ENCODE peak calls at places on chromosomes 4 and X, in five cellular contexts. One of them, this sample, is unnamed. For H3K4me1, the result is how much of the 10 kb centered on the place peaks cover.

GRCh38 chrX:108704839-108705238 is 31.5 kb downstream of the IRS4 start:
- DNase-seq in body of pancreas: no peak
- DNase-seq in colonic mucosa: no peak
- DNase-seq in upper lobe of right lung: no peak
- DNase-seq in keratinocyte: no peak
- DNase-seq in this sample: no peak

GRCh38 chr4:165592386-165592785 is 213.6 kb downstream of the CPE start:
- DNase-seq in colonic mucosa: no peak
- DNase-seq in body of pancreas: no peak
- DNase-seq in upper lobe of right lung: no peak
- DNase-seq in keratinocyte: no peak
- DNase-seq in this sample: peak

GRCh38 chrX:118216488-118216887 is 99.9 kb upstream of the KLHL13 start:
- DNase-seq in upper lobe of right lung: no peak
- DNase-seq in colonic mucosa: peak
- DNase-seq in keratinocyte: no peak
- DNase-seq in body of pancreas: peak
- DNase-seq in this sample: peak

GRCh38 chr4:53861856-53862610 is 202.4 kb downstream of the CHIC2 start:
- DNase-seq in keratinocyte: no peak
- DNase-seq in body of pancreas: no peak
- DNase-seq in colonic mucosa: no peak
- DNase-seq in upper lobe of right lung: no peak
- DNase-seq in this sample: peak

GRCh38 chr4:182593864-182594263 is 323.3 kb downstream of the DCTD start:
- DNase-seq in keratinocyte: no peak
- DNase-seq in upper lobe of right lung: no peak
- DNase-seq in body of pancreas: no peak
- DNase-seq in colonic mucosa: no peak
- DNase-seq in this sample: no peak

GRCh38 chr4:152935138-152935537 is 985 bp upstream of the FHDC1 start:
- DNase-seq in body of pancreas: peak
- DNase-seq in colonic mucosa: peak
- DNase-seq in keratinocyte: peak
- DNase-seq in upper lobe of right lung: no peak
- DNase-seq in this sample: no peak

GRCh38 chrX:52368368-52369055 is at the start of gene XAGE2:
- DNase-seq in body of pancreas: no peak
- DNase-seq in upper lobe of right lung: no peak
- DNase-seq in keratinocyte: no peak
- DNase-seq in colonic mucosa: no peak
- DNase-seq in this sample: no peak

GRCh38 chr4:150004481-150004880 is 73.8 kb upstream of the DCLK2 start:
- DNase-seq in body of pancreas: no peak
- DNase-seq in upper lobe of right lung: no peak
- DNase-seq in keratinocyte: no peak
- DNase-seq in colonic mucosa: no peak
- DNase-seq in this sample: no peak

GRCh38 chr4:3524349-3524748 is 7.9 kb downstream of the LRPAP1 start:
- DNase-seq in colonic mucosa: no peak
- DNase-seq in upper lobe of right lung: peak
- DNase-seq in keratinocyte: no peak
- DNase-seq in body of pancreas: no peak
- DNase-seq in this sample: no peak

GRCh38 chrX:10617964-10618342 is 2.4 kb downstream of the MID1 start:
- DNase-seq in keratinocyte: no peak
- DNase-seq in upper lobe of right lung: no peak
- DNase-seq in colonic mucosa: peak
- DNase-seq in body of pancreas: no peak
- DNase-seq in this sample: peak

GRCh38 chrX:10619311-10620015 is 922 bp downstream of the MID1 start:
- DNase-seq in colonic mucosa: peak
- DNase-seq in keratinocyte: no peak
- DNase-seq in upper lobe of right lung: no peak
- DNase-seq in body of pancreas: no peak
- DNase-seq in this sample: peak

GRCh38 chrX:10620121-10620699 is at the start of gene MID1:
- DNase-seq in colonic mucosa: peak
- DNase-seq in upper lobe of right lung: peak
- DNase-seq in keratinocyte: no peak
- DNase-seq in body of pancreas: peak
- DNase-seq in this sample: peak

GRCh38 chrX:10617186-10617963 is 3.0 kb downstream of the MID1 start:
- DNase-seq in body of pancreas: no peak
- DNase-seq in keratinocyte: no peak
- DNase-seq in colonic mucosa: no peak
- DNase-seq in upper lobe of right lung: no peak
- DNase-seq in this sample: peak

DNA sequence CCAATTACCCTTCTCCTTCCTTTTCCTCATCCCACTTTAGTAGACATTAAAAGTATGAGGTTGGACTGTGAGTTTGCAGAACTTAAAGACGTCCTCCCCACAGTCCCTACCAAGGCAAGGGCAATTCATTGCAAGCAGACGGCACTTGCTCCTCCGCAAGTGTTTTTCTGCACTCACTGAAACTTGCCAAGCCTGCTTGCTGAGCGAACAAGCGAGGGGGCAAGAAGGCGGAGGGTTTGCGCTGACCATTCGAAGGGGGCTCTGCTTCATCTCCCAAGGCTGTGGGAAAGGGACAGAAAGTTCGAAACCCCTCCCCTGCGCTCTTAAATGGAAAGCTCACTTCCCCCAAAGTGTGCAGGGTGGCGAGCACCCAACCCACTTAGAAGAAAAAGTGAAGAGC is 1.5 kb downstream of the MID1 start:
- DNase-seq in keratinocyte: no peak
- DNase-seq in colonic mucosa: no peak
- DNase-seq in body of pancreas: no peak
- DNase-seq in upper lobe of right lung: no peak
- DNase-seq in this sample: peak
- H3K27ac ChIP-seq in keratinocyte: peak
- H3K27ac ChIP-seq in colonic mucosa: peak
- H3K27ac ChIP-seq in body of pancreas: no peak
- H3K27ac ChIP-seq in upper lobe of right lung: peak
- H3K27ac ChIP-seq in this sample: peak

GRCh38 chrX:107677909-107678308 is 49.6 kb downstream of the PRPS1 start:
- DNase-seq in body of pancreas: no peak
- DNase-seq in upper lobe of right lung: no peak
- DNase-seq in keratinocyte: no peak
- DNase-seq in colonic mucosa: no peak
- DNase-seq in this sample: no peak
- H3K4me1 ChIP-seq in body of pancreas: half or more
- H3K4me1 ChIP-seq in upper lobe of right lung: under half
- H3K4me1 ChIP-seq in keratinocyte: under half
- H3K4me1 ChIP-seq in colonic mucosa: under half
- H3K4me1 ChIP-seq in this sample: under half

GRCh38 chr4:118846981-118847380 is 11.1 kb upstream of the SEC24D start:
- DNase-seq in colonic mucosa: no peak
- DNase-seq in body of pancreas: no peak
- DNase-seq in keratinocyte: no peak
- DNase-seq in upper lobe of right lung: no peak
- DNase-seq in this sample: no peak

GRCh38 chr4:118848901-118849300 is 13.0 kb upstream of the SEC24D start:
- DNase-seq in keratinocyte: no peak
- DNase-seq in upper lobe of right lung: no peak
- DNase-seq in colonic mucosa: no peak
- DNase-seq in body of pancreas: no peak
- DNase-seq in this sample: no peak

GRCh38 chr4:118850813-118851173 is 14.9 kb upstream of the SEC24D start:
- DNase-seq in colonic mucosa: no peak
- DNase-seq in upper lobe of right lung: no peak
- DNase-seq in body of pancreas: no peak
- DNase-seq in keratinocyte: no peak
- DNase-seq in this sample: no peak

GRCh38 chr4:118848242-118848641 is 12.3 kb upstream of the SEC24D start:
- DNase-seq in body of pancreas: no peak
- DNase-seq in keratinocyte: no peak
- DNase-seq in upper lobe of right lung: no peak
- DNase-seq in colonic mucosa: no peak
- DNase-seq in this sample: no peak

DNA sequence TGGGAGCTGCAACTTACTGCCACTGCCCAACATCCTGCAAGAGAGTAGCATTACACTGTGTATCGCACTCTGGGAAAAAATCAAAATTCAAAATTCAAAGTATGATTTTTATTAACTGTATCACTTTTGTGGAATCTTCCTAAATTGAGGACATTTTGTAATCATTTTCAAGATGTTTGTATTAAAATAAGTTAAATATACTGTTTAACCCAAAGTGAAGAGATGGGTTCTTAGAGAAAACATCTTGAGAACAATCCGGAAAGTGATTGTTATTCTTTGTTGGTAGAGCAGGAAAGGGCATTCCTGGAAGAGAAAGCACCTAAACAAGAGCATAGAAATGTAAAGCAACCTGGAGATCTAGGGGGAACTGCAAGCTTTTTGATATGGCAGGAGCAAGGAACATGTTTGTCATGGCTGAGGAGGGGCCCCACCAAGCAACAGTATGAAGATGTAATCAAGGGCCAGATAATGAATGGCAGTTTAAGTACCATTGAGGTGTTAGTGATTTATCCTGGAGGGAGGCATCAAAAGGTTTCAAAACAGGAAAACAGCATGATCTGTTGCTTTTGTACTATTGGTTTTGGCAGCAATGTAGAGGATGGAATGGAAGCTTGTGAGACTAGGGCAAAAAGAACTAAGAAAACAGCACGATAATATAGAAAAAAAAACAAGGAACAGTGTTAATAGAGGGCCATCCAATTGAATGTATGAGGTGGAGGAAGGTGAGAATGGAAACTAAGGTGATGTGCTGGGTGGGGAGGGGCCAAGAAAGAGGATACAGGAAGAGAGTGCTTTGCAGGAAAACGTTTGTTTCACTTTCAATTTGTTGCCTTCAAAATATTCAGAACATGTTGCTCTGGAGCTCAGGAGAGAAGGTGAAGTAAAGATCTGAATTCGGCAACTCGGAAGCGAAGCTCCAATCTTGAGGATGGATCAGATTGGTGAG is 14.2 kb upstream of the SEC24D start:
- DNase-seq in upper lobe of right lung: no peak
- DNase-seq in body of pancreas: no peak
- DNase-seq in keratinocyte: no peak
- DNase-seq in colonic mucosa: peak
- DNase-seq in this sample: no peak
- H3K4me3 ChIP-seq in upper lobe of right lung: peak
- H3K4me3 ChIP-seq in body of pancreas: peak
- H3K4me3 ChIP-seq in keratinocyte: peak
- H3K4me3 ChIP-seq in colonic mucosa: peak
- H3K4me3 ChIP-seq in this sample: peak

DNA sequence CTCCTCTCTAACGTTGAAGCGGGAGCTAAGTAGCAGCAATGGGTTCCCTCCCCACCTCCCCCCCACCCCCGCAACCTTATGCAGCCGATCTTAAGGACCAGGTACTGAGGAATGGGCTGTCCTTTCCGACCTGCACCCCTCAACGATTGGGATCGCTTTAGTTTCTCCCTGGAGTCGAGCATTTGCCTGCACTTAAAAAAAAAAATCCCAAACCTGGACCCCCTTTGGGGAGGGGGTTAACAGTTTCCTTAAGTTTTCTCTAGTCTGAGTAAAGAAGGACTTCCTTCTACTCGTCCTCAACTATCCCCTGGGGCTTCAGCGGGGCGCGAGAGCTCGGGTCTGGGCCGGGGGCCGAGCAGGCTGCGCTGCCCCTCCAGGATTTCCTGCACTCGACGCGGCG is 25.7 kb upstream of the BCORL1 start:
- DNase-seq in keratinocyte: no peak
- DNase-seq in body of pancreas: no peak
- DNase-seq in upper lobe of right lung: no peak
- DNase-seq in colonic mucosa: no peak
- DNase-seq in this sample: no peak
- H3K27ac ChIP-seq in keratinocyte: no peak
- H3K27ac ChIP-seq in body of pancreas: peak
- H3K27ac ChIP-seq in upper lobe of right lung: peak
- H3K27ac ChIP-seq in colonic mucosa: peak
- H3K27ac ChIP-seq in this sample: no peak

GRCh38 chr4:37767546-37767945 is 58.9 kb upstream of the PGM2 start:
- DNase-seq in upper lobe of right lung: peak
- DNase-seq in body of pancreas: peak
- DNase-seq in keratinocyte: peak
- DNase-seq in colonic mucosa: peak
- DNase-seq in this sample: peak
- H3K4me1 ChIP-seq in upper lobe of right lung: under half
- H3K4me1 ChIP-seq in body of pancreas: half or more
- H3K4me1 ChIP-seq in keratinocyte: under half
- H3K4me1 ChIP-seq in colonic mucosa: under half
- H3K4me1 ChIP-seq in this sample: under half

DNA sequence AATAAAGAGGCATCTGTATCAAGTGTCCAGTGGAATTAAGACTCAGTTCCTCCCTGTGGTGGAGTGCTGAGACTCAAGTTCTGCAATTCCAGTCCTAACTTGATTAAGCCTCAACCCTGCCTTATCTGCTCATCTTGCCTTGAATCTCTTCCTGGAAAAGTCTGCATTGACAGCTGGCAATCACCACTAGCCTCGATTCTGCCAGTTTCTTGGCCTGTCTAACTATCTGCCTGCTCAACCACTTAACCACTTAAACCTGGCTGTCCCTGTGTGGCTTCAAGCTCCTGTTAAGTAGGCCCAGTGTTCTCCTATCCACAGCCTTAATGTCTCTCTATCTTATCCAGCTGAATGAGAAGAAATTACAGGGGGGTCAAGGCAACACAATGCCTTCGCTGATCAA is 22.4 kb upstream of the NEIL3 start:
- DNase-seq in upper lobe of right lung: no peak
- DNase-seq in keratinocyte: no peak
- DNase-seq in colonic mucosa: no peak
- DNase-seq in body of pancreas: no peak
- DNase-seq in this sample: no peak
- H3K4me3 ChIP-seq in upper lobe of right lung: no peak
- H3K4me3 ChIP-seq in keratinocyte: no peak
- H3K4me3 ChIP-seq in colonic mucosa: no peak
- H3K4me3 ChIP-seq in body of pancreas: no peak
- H3K4me3 ChIP-seq in this sample: no peak